ENCODE peak calls at places on chromosomes 2 and 18, in six cellular contexts. B is mammary epithelial cell; G is ureter; P is stimulated activated CD4-positive, alpha-beta T cell treated with anti-CD3 and anti-CD28 coated beads, Interleukin-15, amount 100 ng/mL, for 24 hours; S is CD4-positive, CD25-positive, alpha-beta regulatory T cell; J is fibroblast of mammary gland. V is an unnamed sample.

GRCh38 chr2:10495311-10495987 is 47.3 kb upstream of the ODC1 start:
- DNase-seq in B (no peak), J (no peak), G (peak; percentile 27), S (no peak), P (no peak), V (no peak)

GRCh38 chr2:64344999-64345576 is 108.9 kb upstream of the LGALSL start:
- DNase-seq in B (no peak), P (no peak), J (no peak), S (no peak), G (no peak), V (no peak)

GRCh38 chr2:174350018-174350417 is 15.3 kb downstream of the SP9 start:
- DNase-seq in J (no peak), B (no peak), S (peak; percentile 28), P (no peak), G (no peak), V (no peak)

GRCh38 chr2:195482050-195482449 is 175.0 kb upstream of the SLC39A10 start:
- DNase-seq in S (no peak), G (no peak), J (no peak), B (no peak), P (no peak), V (no peak)

GRCh38 chr2:7119504-7119835 is 202.3 kb downstream of the RNF144A start:
- DNase-seq in P (no peak), B (no peak), S (no peak), G (no peak), J (peak; percentile 7), V (no peak)

GRCh38 chr2:40256649-40257048 is 195.2 kb downstream of the SLC8A1 start:
- DNase-seq in G (no peak), J (no peak), P (no peak), S (no peak), B (peak; percentile 30), V (no peak)

GRCh38 chr2:72011791-72012190 is 135.9 kb downstream of the CYP26B1 start:
- DNase-seq in J (no peak), P (no peak), B (no peak), S (no peak), G (no peak), V (no peak)

GRCh38 chr2:57528499-57528898 is 518.1 kb upstream of the VRK2 start:
- DNase-seq in B (no peak), S (no peak), J (no peak), P (no peak), G (no peak), V (no peak)

GRCh38 chr2:227817940-227818568 is 4.4 kb downstream of the CCL20 start:
- DNase-seq in G (peak; percentile 93), P (peak; percentile 93), J (peak; percentile 100), B (peak; percentile 100), S (peak; percentile 65), V (peak; percentile 66)

GRCh38 chr2:185484601-185485000 is 254.0 kb upstream of the FSIP2 start:
- DNase-seq in P (no peak), B (no peak), J (no peak), S (no peak), G (no peak), V (no peak)

GRCh38 chr2:84383271-84383670 is 75.8 kb downstream of the SUCLG1 start:
- DNase-seq in B (no peak), P (no peak), J (no peak), S (no peak), G (no peak), V (no peak)

GRCh38 chr2:145413261-145413660 is 893.3 kb upstream of the ZEB2 start:
- DNase-seq in S (no peak), J (no peak), P (no peak), G (no peak), B (no peak), V (no peak)

GRCh38 chr2:226660524-226660923 is 139.1 kb downstream of the IRS1 start:
- DNase-seq in J (peak; percentile 97), S (no peak), B (peak; percentile 9), G (peak; percentile 73), P (no peak), V (no peak)

GRCh38 chr2:55213822-55214221 is 18.3 kb downstream of the CLHC1 start:
- DNase-seq in B (no peak), P (no peak), G (no peak), S (no peak), J (no peak), V (no peak)

GRCh38 chr2:241514986-241515737 is 6.8 kb upstream of the STK25 start:
- DNase-seq in J (no peak), P (no peak), S (peak; percentile 54), G (no peak), B (no peak), V (no peak)

GRCh38 chr2:98472961-98473746 is 28.5 kb downstream of the INPP4A start:
- DNase-seq in S (no peak), P (no peak), B (no peak), J (no peak), G (no peak), V (no peak)

GRCh38 chr2:218245214-218245613 is 15.6 kb upstream of the GPBAR1 start:
- DNase-seq in P (no peak), S (no peak), J (no peak), G (no peak), B (no peak), V (no peak)

GRCh38 chr2:45458909-45459563 is 152.0 kb downstream of the SRBD1 start:
- DNase-seq in P (no peak), B (peak; percentile 60), G (peak; percentile 49), S (no peak), J (peak; percentile 59), V (no peak)

GRCh38 chr18:26532367-26533340 is 15.7 kb downstream of the KCTD1 start:
- DNase-seq in G (no peak), S (no peak), P (no peak), J (peak; percentile 55), B (peak; percentile 42), V (no peak)

GRCh38 chr2:128623776-128624424 is 305.2 kb upstream of the HS6ST1 start:
- DNase-seq in G (no peak), S (no peak), P (peak; percentile 23), J (peak; percentile 92), B (peak; percentile 40), V (no peak)

GRCh38 chr18:73985855-73986254 is 161.8 kb downstream of the FBXO15 start:
- DNase-seq in J (no peak), G (no peak), B (no peak), S (no peak), P (no peak), V (no peak)

GRCh38 chr2:33354981-33355380 is 121.5 kb upstream of the RASGRP3 start:
- DNase-seq in B (no peak), G (no peak), S (no peak), P (no peak), J (peak; percentile 92), V (no peak)

GRCh38 chr2:147531299-147531698 is 313.5 kb upstream of the ACVR2A start:
- DNase-seq in J (no peak), G (no peak), S (no peak), B (no peak), P (no peak), V (no peak)

GRCh38 chr18:48412339-48412929 is 3.3 kb upstream of the ZBTB7C start:
- DNase-seq in J (no peak), G (no peak), S (peak; percentile 49), B (no peak), P (peak; percentile 36), V (peak; percentile 23)

V was measured in central memory CD4-positive, alpha-beta T cell.